ENCODE peak calls at places on chromosomes 11 and 22, in seven cellular contexts. One of them, this sample, is unnamed.

GRCh38 chr11:69643646-69644045 is 2.7 kb downstream of the CCND1 start:
- DNase-seq in DMS 273 treated with DMSO at 0.1 percent for 48 hours: no peak
- DNase-seq in WERI-Rb-1: no peak
- DNase-seq in T-helper 2 cell: no peak
- DNase-seq in endothelial cell: no peak
- DNase-seq in activated CD8-positive, alpha-beta T cell treated with anti-CD3 and anti-CD28 coated beads, Interleukin-2, amount 10 ng/mL, durations not matched to agents 7 days and 5 days: no peak
- DNase-seq in body of pancreas: no peak
- DNase-seq in this sample: no peak

GRCh38 chr22:23103199-23103954 is 33.1 kb downstream of the GNAZ start:
- DNase-seq in DMS 273 treated with DMSO at 0.1 percent for 48 hours: no peak
- DNase-seq in WERI-Rb-1: no peak
- DNase-seq in T-helper 2 cell: no peak
- DNase-seq in endothelial cell: no peak
- DNase-seq in activated CD8-positive, alpha-beta T cell treated with anti-CD3 and anti-CD28 coated beads, Interleukin-2, amount 10 ng/mL, durations not matched to agents 7 days and 5 days: no peak
- DNase-seq in body of pancreas: no peak
- DNase-seq in this sample: no peak

GRCh38 chr11:28542556-28542955 is 434.4 kb downstream of the METTL15 start:
- DNase-seq in DMS 273 treated with DMSO at 0.1 percent for 48 hours: no peak
- DNase-seq in WERI-Rb-1: no peak
- DNase-seq in T-helper 2 cell: no peak
- DNase-seq in endothelial cell: no peak
- DNase-seq in activated CD8-positive, alpha-beta T cell treated with anti-CD3 and anti-CD28 coated beads, Interleukin-2, amount 10 ng/mL, durations not matched to agents 7 days and 5 days: no peak
- DNase-seq in body of pancreas: no peak
- DNase-seq in this sample: no peak

GRCh38 chr11:9600651-9601040 is 27.2 kb downstream of the WEE1 start:
- DNase-seq in DMS 273 treated with DMSO at 0.1 percent for 48 hours: no peak
- DNase-seq in WERI-Rb-1: no peak
- DNase-seq in T-helper 2 cell: no peak
- DNase-seq in endothelial cell: no peak
- DNase-seq in activated CD8-positive, alpha-beta T cell treated with anti-CD3 and anti-CD28 coated beads, Interleukin-2, amount 10 ng/mL, durations not matched to agents 7 days and 5 days: no peak
- DNase-seq in body of pancreas: no peak
- DNase-seq in this sample: no peak

GRCh38 chr11:128582496-128583366 is 4.6 kb downstream of the ETS1 start:
- DNase-seq in DMS 273 treated with DMSO at 0.1 percent for 48 hours: peak
- DNase-seq in WERI-Rb-1: no peak
- DNase-seq in T-helper 2 cell: no peak
- DNase-seq in endothelial cell: no peak
- DNase-seq in activated CD8-positive, alpha-beta T cell treated with anti-CD3 and anti-CD28 coated beads, Interleukin-2, amount 10 ng/mL, durations not matched to agents 7 days and 5 days: no peak
- DNase-seq in body of pancreas: no peak
- DNase-seq in this sample: no peak

GRCh38 chr11:106958506-106959248 is 59.6 kb downstream of the GUCY1A2 start:
- DNase-seq in DMS 273 treated with DMSO at 0.1 percent for 48 hours: no peak
- DNase-seq in WERI-Rb-1: no peak
- DNase-seq in T-helper 2 cell: no peak
- DNase-seq in endothelial cell: no peak
- DNase-seq in activated CD8-positive, alpha-beta T cell treated with anti-CD3 and anti-CD28 coated beads, Interleukin-2, amount 10 ng/mL, durations not matched to agents 7 days and 5 days: no peak
- DNase-seq in body of pancreas: no peak
- DNase-seq in this sample: no peak

GRCh38 chr22:28950567-28951411 is 67.4 kb downstream of the ZNRF3 start:
- DNase-seq in DMS 273 treated with DMSO at 0.1 percent for 48 hours: peak
- DNase-seq in WERI-Rb-1: no peak
- DNase-seq in T-helper 2 cell: no peak
- DNase-seq in endothelial cell: no peak
- DNase-seq in activated CD8-positive, alpha-beta T cell treated with anti-CD3 and anti-CD28 coated beads, Interleukin-2, amount 10 ng/mL, durations not matched to agents 7 days and 5 days: no peak
- DNase-seq in body of pancreas: no peak
- DNase-seq in this sample: no peak

GRCh38 chr11:100105605-100106358 is 581.3 kb upstream of the ARHGAP42 start:
- DNase-seq in DMS 273 treated with DMSO at 0.1 percent for 48 hours: no peak
- DNase-seq in WERI-Rb-1: no peak
- DNase-seq in T-helper 2 cell: no peak
- DNase-seq in endothelial cell: no peak
- DNase-seq in activated CD8-positive, alpha-beta T cell treated with anti-CD3 and anti-CD28 coated beads, Interleukin-2, amount 10 ng/mL, durations not matched to agents 7 days and 5 days: no peak
- DNase-seq in body of pancreas: no peak
- DNase-seq in this sample: peak

GRCh38 chr11:76654310-76654851 is 16.2 kb downstream of the LRRC32 start:
- DNase-seq in DMS 273 treated with DMSO at 0.1 percent for 48 hours: no peak
- DNase-seq in WERI-Rb-1: no peak
- DNase-seq in T-helper 2 cell: no peak
- DNase-seq in endothelial cell: no peak
- DNase-seq in activated CD8-positive, alpha-beta T cell treated with anti-CD3 and anti-CD28 coated beads, Interleukin-2, amount 10 ng/mL, durations not matched to agents 7 days and 5 days: no peak
- DNase-seq in body of pancreas: no peak
- DNase-seq in this sample: no peak

GRCh38 chr22:34951212-34951611 is 114.7 kb upstream of the ISX start:
- DNase-seq in DMS 273 treated with DMSO at 0.1 percent for 48 hours: no peak
- DNase-seq in WERI-Rb-1: no peak
- DNase-seq in T-helper 2 cell: no peak
- DNase-seq in endothelial cell: no peak
- DNase-seq in activated CD8-positive, alpha-beta T cell treated with anti-CD3 and anti-CD28 coated beads, Interleukin-2, amount 10 ng/mL, durations not matched to agents 7 days and 5 days: no peak
- DNase-seq in body of pancreas: no peak
- DNase-seq in this sample: no peak

GRCh38 chr11:46404476-46405017 is 13.0 kb upstream of the CHRM4 start:
- DNase-seq in DMS 273 treated with DMSO at 0.1 percent for 48 hours: no peak
- DNase-seq in WERI-Rb-1: no peak
- DNase-seq in T-helper 2 cell: no peak
- DNase-seq in endothelial cell: no peak
- DNase-seq in activated CD8-positive, alpha-beta T cell treated with anti-CD3 and anti-CD28 coated beads, Interleukin-2, amount 10 ng/mL, durations not matched to agents 7 days and 5 days: no peak
- DNase-seq in body of pancreas: no peak
- DNase-seq in this sample: no peak

GRCh38 chr11:33829430-33830141 is 55.3 kb upstream of the FBXO3 start:
- DNase-seq in DMS 273 treated with DMSO at 0.1 percent for 48 hours: no peak
- DNase-seq in WERI-Rb-1: peak
- DNase-seq in T-helper 2 cell: no peak
- DNase-seq in endothelial cell: peak
- DNase-seq in activated CD8-positive, alpha-beta T cell treated with anti-CD3 and anti-CD28 coated beads, Interleukin-2, amount 10 ng/mL, durations not matched to agents 7 days and 5 days: peak
- DNase-seq in body of pancreas: peak
- DNase-seq in this sample: peak

GRCh38 chr11:72814831-72815618 is 814 bp downstream of the ATG16L2 start:
- DNase-seq in DMS 273 treated with DMSO at 0.1 percent for 48 hours: peak
- DNase-seq in WERI-Rb-1: peak
- DNase-seq in T-helper 2 cell: no peak
- DNase-seq in endothelial cell: peak
- DNase-seq in activated CD8-positive, alpha-beta T cell treated with anti-CD3 and anti-CD28 coated beads, Interleukin-2, amount 10 ng/mL, durations not matched to agents 7 days and 5 days: peak
- DNase-seq in body of pancreas: peak
- DNase-seq in this sample: peak

GRCh38 chr11:120748485-120748814 is 236.9 kb downstream of the GRIK4 start:
- DNase-seq in DMS 273 treated with DMSO at 0.1 percent for 48 hours: no peak
- DNase-seq in WERI-Rb-1: peak
- DNase-seq in T-helper 2 cell: no peak
- DNase-seq in endothelial cell: no peak
- DNase-seq in activated CD8-positive, alpha-beta T cell treated with anti-CD3 and anti-CD28 coated beads, Interleukin-2, amount 10 ng/mL, durations not matched to agents 7 days and 5 days: no peak
- DNase-seq in body of pancreas: no peak
- DNase-seq in this sample: no peak

GRCh38 chr11:82980292-82980691 is 78.8 kb downstream of the DDIAS start:
- DNase-seq in DMS 273 treated with DMSO at 0.1 percent for 48 hours: no peak
- DNase-seq in WERI-Rb-1: no peak
- DNase-seq in T-helper 2 cell: no peak
- DNase-seq in endothelial cell: no peak
- DNase-seq in activated CD8-positive, alpha-beta T cell treated with anti-CD3 and anti-CD28 coated beads, Interleukin-2, amount 10 ng/mL, durations not matched to agents 7 days and 5 days: no peak
- DNase-seq in body of pancreas: no peak
- DNase-seq in this sample: no peak

GRCh38 chr11:1153951-1154487 is 3.7 kb upstream of the MUC5AC start:
- DNase-seq in DMS 273 treated with DMSO at 0.1 percent for 48 hours: no peak
- DNase-seq in WERI-Rb-1: no peak
- DNase-seq in T-helper 2 cell: no peak
- DNase-seq in endothelial cell: peak
- DNase-seq in activated CD8-positive, alpha-beta T cell treated with anti-CD3 and anti-CD28 coated beads, Interleukin-2, amount 10 ng/mL, durations not matched to agents 7 days and 5 days: no peak
- DNase-seq in body of pancreas: peak
- DNase-seq in this sample: no peak